ENCODE peak calls at places on chromosomes 13 and 19, in ten cellular contexts. One of them, this sample, is unnamed.

GRCh38 chr19:45267296-45267695 is 16.2 kb downstream of the MARK4 start:
- DNase-seq in nephron progenitor cell: no peak
- DNase-seq in NCI-H460: no peak
- DNase-seq in aorta: no peak
- DNase-seq in GM12865: no peak
- DNase-seq in cardiac muscle cell: no peak
- DNase-seq in progenitor cell of endocrine pancreas: no peak
- DNase-seq in stimulated activated CD4-positive, alpha-beta T cell treated with anti-CD3 and anti-CD28 coated beads, TNF-alpha, amount 100 ng/mL, for 48 hours: no peak
- DNase-seq in T-helper 17 cell: no peak
- DNase-seq in H54: no peak
- DNase-seq in this sample: no peak

GRCh38 chr19:16301999-16302694 is 22.5 kb upstream of the KLF2 start:
- DNase-seq in nephron progenitor cell: no peak
- DNase-seq in NCI-H460: no peak
- DNase-seq in aorta: no peak
- DNase-seq in GM12865: peak; percentile 18
- DNase-seq in cardiac muscle cell: no peak
- DNase-seq in progenitor cell of endocrine pancreas: no peak
- DNase-seq in stimulated activated CD4-positive, alpha-beta T cell treated with anti-CD3 and anti-CD28 coated beads, TNF-alpha, amount 100 ng/mL, for 48 hours: no peak
- DNase-seq in T-helper 17 cell: no peak
- DNase-seq in H54: peak; percentile 71
- DNase-seq in this sample: no peak

GRCh38 chr13:35979378-35979911 is 151.7 kb downstream of the DCLK1 start:
- DNase-seq in nephron progenitor cell: no peak
- DNase-seq in NCI-H460: no peak
- DNase-seq in aorta: peak; percentile 83
- DNase-seq in GM12865: no peak
- DNase-seq in cardiac muscle cell: peak; percentile 97
- DNase-seq in progenitor cell of endocrine pancreas: no peak
- DNase-seq in stimulated activated CD4-positive, alpha-beta T cell treated with anti-CD3 and anti-CD28 coated beads, TNF-alpha, amount 100 ng/mL, for 48 hours: no peak
- DNase-seq in T-helper 17 cell: no peak
- DNase-seq in H54: peak; percentile 31
- DNase-seq in this sample: no peak

GRCh38 chr13:26480246-26480855 is 77.1 kb upstream of the WASF3 start:
- DNase-seq in nephron progenitor cell: no peak
- DNase-seq in NCI-H460: no peak
- DNase-seq in aorta: no peak
- DNase-seq in GM12865: no peak
- DNase-seq in cardiac muscle cell: peak; percentile 18
- DNase-seq in progenitor cell of endocrine pancreas: no peak
- DNase-seq in stimulated activated CD4-positive, alpha-beta T cell treated with anti-CD3 and anti-CD28 coated beads, TNF-alpha, amount 100 ng/mL, for 48 hours: no peak
- DNase-seq in T-helper 17 cell: no peak
- DNase-seq in H54: no peak
- DNase-seq in this sample: no peak

GRCh38 chr13:84823528-84823927 is 941.3 kb upstream of the SLITRK1 start:
- DNase-seq in nephron progenitor cell: no peak
- DNase-seq in NCI-H460: no peak
- DNase-seq in aorta: no peak
- DNase-seq in GM12865: no peak
- DNase-seq in cardiac muscle cell: no peak
- DNase-seq in progenitor cell of endocrine pancreas: no peak
- DNase-seq in stimulated activated CD4-positive, alpha-beta T cell treated with anti-CD3 and anti-CD28 coated beads, TNF-alpha, amount 100 ng/mL, for 48 hours: no peak
- DNase-seq in T-helper 17 cell: no peak
- DNase-seq in H54: no peak
- DNase-seq in this sample: no peak

GRCh38 chr19:5046339-5047039 is 77.6 kb downstream of the KDM4B start:
- DNase-seq in nephron progenitor cell: no peak
- DNase-seq in NCI-H460: peak; percentile 54
- DNase-seq in aorta: no peak
- DNase-seq in GM12865: no peak
- DNase-seq in cardiac muscle cell: no peak
- DNase-seq in progenitor cell of endocrine pancreas: no peak
- DNase-seq in stimulated activated CD4-positive, alpha-beta T cell treated with anti-CD3 and anti-CD28 coated beads, TNF-alpha, amount 100 ng/mL, for 48 hours: no peak
- DNase-seq in T-helper 17 cell: no peak
- DNase-seq in H54: peak; percentile 93
- DNase-seq in this sample: no peak

GRCh38 chr19:39918183-39918651 is 16.2 kb downstream of the FCGBP start:
- DNase-seq in nephron progenitor cell: no peak
- DNase-seq in NCI-H460: no peak
- DNase-seq in aorta: no peak
- DNase-seq in GM12865: no peak
- DNase-seq in cardiac muscle cell: no peak
- DNase-seq in progenitor cell of endocrine pancreas: no peak
- DNase-seq in stimulated activated CD4-positive, alpha-beta T cell treated with anti-CD3 and anti-CD28 coated beads, TNF-alpha, amount 100 ng/mL, for 48 hours: no peak
- DNase-seq in T-helper 17 cell: no peak
- DNase-seq in H54: no peak
- DNase-seq in this sample: peak; percentile 64

GRCh38 chr19:46009530-46010510 is 13.0 kb downstream of the PGLYRP1 start:
- DNase-seq in nephron progenitor cell: peak; percentile 82
- DNase-seq in NCI-H460: peak; percentile 55
- DNase-seq in aorta: peak; percentile 91
- DNase-seq in GM12865: peak; percentile 70
- DNase-seq in cardiac muscle cell: peak; percentile 83
- DNase-seq in progenitor cell of endocrine pancreas: peak; percentile 61
- DNase-seq in stimulated activated CD4-positive, alpha-beta T cell treated with anti-CD3 and anti-CD28 coated beads, TNF-alpha, amount 100 ng/mL, for 48 hours: peak; percentile 49
- DNase-seq in T-helper 17 cell: peak; percentile 53
- DNase-seq in H54: no peak
- DNase-seq in this sample: no peak

GRCh38 chr13:51838235-51838846 is 6.6 kb downstream of the TMEM272 start:
- DNase-seq in nephron progenitor cell: no peak
- DNase-seq in NCI-H460: no peak
- DNase-seq in aorta: no peak
- DNase-seq in GM12865: no peak
- DNase-seq in cardiac muscle cell: peak; percentile 50
- DNase-seq in progenitor cell of endocrine pancreas: no peak
- DNase-seq in stimulated activated CD4-positive, alpha-beta T cell treated with anti-CD3 and anti-CD28 coated beads, TNF-alpha, amount 100 ng/mL, for 48 hours: no peak
- DNase-seq in T-helper 17 cell: no peak
- DNase-seq in H54: no peak
- DNase-seq in this sample: no peak

GRCh38 chr13:93522486-93522885 is 295.9 kb downstream of the GPC6 start:
- DNase-seq in nephron progenitor cell: no peak
- DNase-seq in NCI-H460: no peak
- DNase-seq in aorta: no peak
- DNase-seq in GM12865: no peak
- DNase-seq in cardiac muscle cell: peak; percentile 31
- DNase-seq in progenitor cell of endocrine pancreas: no peak
- DNase-seq in stimulated activated CD4-positive, alpha-beta T cell treated with anti-CD3 and anti-CD28 coated beads, TNF-alpha, amount 100 ng/mL, for 48 hours: no peak
- DNase-seq in T-helper 17 cell: no peak
- DNase-seq in H54: no peak
- DNase-seq in this sample: no peak

GRCh38 chr19:56080669-56081401 is 40.3 kb downstream of the ZNF787 start:
- DNase-seq in nephron progenitor cell: peak; percentile 86
- DNase-seq in NCI-H460: peak; percentile 47
- DNase-seq in aorta: peak; percentile 93
- DNase-seq in GM12865: peak; percentile 91
- DNase-seq in cardiac muscle cell: peak; percentile 87
- DNase-seq in progenitor cell of endocrine pancreas: peak; percentile 67
- DNase-seq in stimulated activated CD4-positive, alpha-beta T cell treated with anti-CD3 and anti-CD28 coated beads, TNF-alpha, amount 100 ng/mL, for 48 hours: peak; percentile 70
- DNase-seq in T-helper 17 cell: peak; percentile 54
- DNase-seq in H54: peak; percentile 94
- DNase-seq in this sample: no peak

GRCh38 chr13:78187781-78188180 is 269.1 kb upstream of the EDNRB start:
- DNase-seq in nephron progenitor cell: no peak
- DNase-seq in NCI-H460: no peak
- DNase-seq in aorta: no peak
- DNase-seq in GM12865: no peak
- DNase-seq in cardiac muscle cell: no peak
- DNase-seq in progenitor cell of endocrine pancreas: no peak
- DNase-seq in stimulated activated CD4-positive, alpha-beta T cell treated with anti-CD3 and anti-CD28 coated beads, TNF-alpha, amount 100 ng/mL, for 48 hours: no peak
- DNase-seq in T-helper 17 cell: no peak
- DNase-seq in H54: no peak
- DNase-seq in this sample: no peak

GRCh38 chr19:492091-492531 is 4.2 kb upstream of the MADCAM1 start:
- DNase-seq in nephron progenitor cell: peak; percentile 43
- DNase-seq in NCI-H460: no peak
- DNase-seq in aorta: no peak
- DNase-seq in GM12865: no peak
- DNase-seq in cardiac muscle cell: no peak
- DNase-seq in progenitor cell of endocrine pancreas: no peak
- DNase-seq in stimulated activated CD4-positive, alpha-beta T cell treated with anti-CD3 and anti-CD28 coated beads, TNF-alpha, amount 100 ng/mL, for 48 hours: no peak
- DNase-seq in T-helper 17 cell: no peak
- DNase-seq in H54: no peak
- DNase-seq in this sample: no peak

GRCh38 chr13:89199138-89199537 is 1528.0 kb downstream of the SLITRK5 start:
- DNase-seq in nephron progenitor cell: no peak
- DNase-seq in NCI-H460: no peak
- DNase-seq in aorta: no peak
- DNase-seq in GM12865: no peak
- DNase-seq in cardiac muscle cell: no peak
- DNase-seq in progenitor cell of endocrine pancreas: no peak
- DNase-seq in stimulated activated CD4-positive, alpha-beta T cell treated with anti-CD3 and anti-CD28 coated beads, TNF-alpha, amount 100 ng/mL, for 48 hours: no peak
- DNase-seq in T-helper 17 cell: no peak
- DNase-seq in H54: no peak
- DNase-seq in this sample: no peak

GRCh38 chr13:79682164-79682563 is 201.2 kb downstream of the NDFIP2 start:
- DNase-seq in nephron progenitor cell: no peak
- DNase-seq in NCI-H460: no peak
- DNase-seq in aorta: no peak
- DNase-seq in GM12865: no peak
- DNase-seq in cardiac muscle cell: no peak
- DNase-seq in progenitor cell of endocrine pancreas: no peak
- DNase-seq in stimulated activated CD4-positive, alpha-beta T cell treated with anti-CD3 and anti-CD28 coated beads, TNF-alpha, amount 100 ng/mL, for 48 hours: no peak
- DNase-seq in T-helper 17 cell: no peak
- DNase-seq in H54: no peak
- DNase-seq in this sample: no peak

GRCh38 chr13:63124863-63125262 is 1709.2 kb upstream of the PCDH20 start:
- DNase-seq in nephron progenitor cell: no peak
- DNase-seq in NCI-H460: peak; percentile 27
- DNase-seq in aorta: no peak
- DNase-seq in GM12865: peak; percentile 8
- DNase-seq in cardiac muscle cell: peak; percentile 49
- DNase-seq in progenitor cell of endocrine pancreas: no peak
- DNase-seq in stimulated activated CD4-positive, alpha-beta T cell treated with anti-CD3 and anti-CD28 coated beads, TNF-alpha, amount 100 ng/mL, for 48 hours: no peak
- DNase-seq in T-helper 17 cell: no peak
- DNase-seq in H54: no peak
- DNase-seq in this sample: no peak

GRCh38 chr13:94480672-94481145 is 1.2 kb upstream of the DCT start:
- DNase-seq in nephron progenitor cell: no peak
- DNase-seq in NCI-H460: no peak
- DNase-seq in aorta: no peak
- DNase-seq in GM12865: no peak
- DNase-seq in cardiac muscle cell: peak; percentile 86
- DNase-seq in progenitor cell of endocrine pancreas: no peak
- DNase-seq in stimulated activated CD4-positive, alpha-beta T cell treated with anti-CD3 and anti-CD28 coated beads, TNF-alpha, amount 100 ng/mL, for 48 hours: no peak
- DNase-seq in T-helper 17 cell: no peak
- DNase-seq in H54: no peak
- DNase-seq in this sample: no peak

GRCh38 chr19:35643255-35644205 is 2.0 kb downstream of the ETV2 start:
- DNase-seq in nephron progenitor cell: peak; percentile 86
- DNase-seq in NCI-H460: peak; percentile 81
- DNase-seq in aorta: peak; percentile 93
- DNase-seq in GM12865: peak; percentile 94
- DNase-seq in cardiac muscle cell: peak; percentile 86
- DNase-seq in progenitor cell of endocrine pancreas: peak; percentile 69
- DNase-seq in stimulated activated CD4-positive, alpha-beta T cell treated with anti-CD3 and anti-CD28 coated beads, TNF-alpha, amount 100 ng/mL, for 48 hours: peak; percentile 86
- DNase-seq in T-helper 17 cell: peak; percentile 63
- DNase-seq in H54: peak; percentile 94
- DNase-seq in this sample: peak; percentile 87

GRCh38 chr19:43820098-43820860 is 6.8 kb upstream of the ZNF283 start:
- DNase-seq in nephron progenitor cell: no peak
- DNase-seq in NCI-H460: peak; percentile 24
- DNase-seq in aorta: peak; percentile 79
- DNase-seq in GM12865: no peak
- DNase-seq in cardiac muscle cell: peak; percentile 74
- DNase-seq in progenitor cell of endocrine pancreas: no peak
- DNase-seq in stimulated activated CD4-positive, alpha-beta T cell treated with anti-CD3 and anti-CD28 coated beads, TNF-alpha, amount 100 ng/mL, for 48 hours: no peak
- DNase-seq in T-helper 17 cell: no peak
- DNase-seq in H54: no peak
- DNase-seq in this sample: no peak

GRCh38 chr13:94329277-94329676 is 150.2 kb downstream of the DCT start:
- DNase-seq in nephron progenitor cell: no peak
- DNase-seq in NCI-H460: no peak
- DNase-seq in aorta: no peak
- DNase-seq in GM12865: no peak
- DNase-seq in cardiac muscle cell: peak; percentile 82
- DNase-seq in progenitor cell of endocrine pancreas: no peak
- DNase-seq in stimulated activated CD4-positive, alpha-beta T cell treated with anti-CD3 and anti-CD28 coated beads, TNF-alpha, amount 100 ng/mL, for 48 hours: no peak
- DNase-seq in T-helper 17 cell: no peak
- DNase-seq in H54: no peak
- DNase-seq in this sample: no peak

GRCh38 chr19:30784850-30785459 is 412.8 kb downstream of the ZNF536 start:
- DNase-seq in nephron progenitor cell: peak; percentile 46
- DNase-seq in NCI-H460: no peak
- DNase-seq in aorta: no peak
- DNase-seq in GM12865: peak; percentile 29
- DNase-seq in cardiac muscle cell: peak; percentile 50
- DNase-seq in progenitor cell of endocrine pancreas: no peak
- DNase-seq in stimulated activated CD4-positive, alpha-beta T cell treated with anti-CD3 and anti-CD28 coated beads, TNF-alpha, amount 100 ng/mL, for 48 hours: peak; percentile 36
- DNase-seq in T-helper 17 cell: peak; percentile 50
- DNase-seq in H54: peak; percentile 60
- DNase-seq in this sample: peak; percentile 67

GRCh38 chr13:106595623-106596022 is 27.7 kb upstream of the ARGLU1 start:
- DNase-seq in nephron progenitor cell: no peak
- DNase-seq in NCI-H460: no peak
- DNase-seq in aorta: no peak
- DNase-seq in GM12865: no peak
- DNase-seq in cardiac muscle cell: no peak
- DNase-seq in progenitor cell of endocrine pancreas: no peak
- DNase-seq in stimulated activated CD4-positive, alpha-beta T cell treated with anti-CD3 and anti-CD28 coated beads, TNF-alpha, amount 100 ng/mL, for 48 hours: no peak
- DNase-seq in T-helper 17 cell: no peak
- DNase-seq in H54: no peak
- DNase-seq in this sample: no peak

GRCh38 chr13:71602327-71602726 is 264.7 kb downstream of the DACH1 start:
- DNase-seq in nephron progenitor cell: no peak
- DNase-seq in NCI-H460: no peak
- DNase-seq in aorta: no peak
- DNase-seq in GM12865: no peak
- DNase-seq in cardiac muscle cell: no peak
- DNase-seq in progenitor cell of endocrine pancreas: no peak
- DNase-seq in stimulated activated CD4-positive, alpha-beta T cell treated with anti-CD3 and anti-CD28 coated beads, TNF-alpha, amount 100 ng/mL, for 48 hours: no peak
- DNase-seq in T-helper 17 cell: no peak
- DNase-seq in H54: no peak
- DNase-seq in this sample: no peak

GRCh38 chr13:109096101-109096500 is 466.7 kb downstream of the MYO16 start:
- DNase-seq in nephron progenitor cell: no peak
- DNase-seq in NCI-H460: no peak
- DNase-seq in aorta: no peak
- DNase-seq in GM12865: no peak
- DNase-seq in cardiac muscle cell: no peak
- DNase-seq in progenitor cell of endocrine pancreas: no peak
- DNase-seq in stimulated activated CD4-positive, alpha-beta T cell treated with anti-CD3 and anti-CD28 coated beads, TNF-alpha, amount 100 ng/mL, for 48 hours: no peak
- DNase-seq in T-helper 17 cell: no peak
- DNase-seq in H54: no peak
- DNase-seq in this sample: no peak

GRCh38 chr19:35279985-35280821 is 2.1 kb upstream of the HAMP start:
- DNase-seq in nephron progenitor cell: no peak
- DNase-seq in NCI-H460: no peak
- DNase-seq in aorta: no peak
- DNase-seq in GM12865: peak; percentile 31
- DNase-seq in cardiac muscle cell: no peak
- DNase-seq in progenitor cell of endocrine pancreas: no peak
- DNase-seq in stimulated activated CD4-positive, alpha-beta T cell treated with anti-CD3 and anti-CD28 coated beads, TNF-alpha, amount 100 ng/mL, for 48 hours: no peak
- DNase-seq in T-helper 17 cell: no peak
- DNase-seq in H54: no peak
- DNase-seq in this sample: no peak

GRCh38 chr13:21338156-21338555 is 120.9 kb downstream of the ZDHHC20 start:
- DNase-seq in nephron progenitor cell: no peak
- DNase-seq in NCI-H460: no peak
- DNase-seq in aorta: no peak
- DNase-seq in GM12865: no peak
- DNase-seq in cardiac muscle cell: no peak
- DNase-seq in progenitor cell of endocrine pancreas: no peak
- DNase-seq in stimulated activated CD4-positive, alpha-beta T cell treated with anti-CD3 and anti-CD28 coated beads, TNF-alpha, amount 100 ng/mL, for 48 hours: no peak
- DNase-seq in T-helper 17 cell: no peak
- DNase-seq in H54: no peak
- DNase-seq in this sample: no peak

GRCh38 chr13:95497307-95497943 is 55.1 kb upstream of the CLDN10 start:
- DNase-seq in nephron progenitor cell: no peak
- DNase-seq in NCI-H460: no peak
- DNase-seq in aorta: no peak
- DNase-seq in GM12865: no peak
- DNase-seq in cardiac muscle cell: no peak
- DNase-seq in progenitor cell of endocrine pancreas: no peak
- DNase-seq in stimulated activated CD4-positive, alpha-beta T cell treated with anti-CD3 and anti-CD28 coated beads, TNF-alpha, amount 100 ng/mL, for 48 hours: no peak
- DNase-seq in T-helper 17 cell: no peak
- DNase-seq in H54: no peak
- DNase-seq in this sample: no peak

GRCh38 chr19:13095934-13096890 is 6.4 kb downstream of the LYL1 start:
- DNase-seq in nephron progenitor cell: peak; percentile 71
- DNase-seq in NCI-H460: no peak
- DNase-seq in aorta: no peak
- DNase-seq in GM12865: no peak
- DNase-seq in cardiac muscle cell: no peak
- DNase-seq in progenitor cell of endocrine pancreas: peak; percentile 49
- DNase-seq in stimulated activated CD4-positive, alpha-beta T cell treated with anti-CD3 and anti-CD28 coated beads, TNF-alpha, amount 100 ng/mL, for 48 hours: no peak
- DNase-seq in T-helper 17 cell: no peak
- DNase-seq in H54: no peak
- DNase-seq in this sample: no peak